ENCODE peak calls at places on chromosome 3, in six cellular contexts. H is endothelial cell; R is SHP77; M is HT1080; S is A172; E is naive thymus-derived CD8-positive, alpha-beta T cell. K is an unnamed sample.

GRCh38 chr3:67783281-67784250 is 129.2 kb upstream of the SUCLG2 start:
- DNase-seq in R (no peak), M (no peak), S (no peak), H (no peak), E (no peak), K (no peak)

GRCh38 chr3:127304121-127304744 is 16.4 kb upstream of the PRR20G start:
- DNase-seq in H (no peak), M (no peak), E (no peak), S (peak; percentile 24), R (peak; percentile 80), K (no peak)

GRCh38 chr3:160576621-160577020 is 11.2 kb upstream of the KPNA4 start:
- DNase-seq in E (no peak), H (no peak), R (no peak), M (no peak), S (no peak), K (no peak)

GRCh38 chr3:123818324-123818920 is 65.7 kb downstream of the MYLK start:
- DNase-seq in H (no peak), S (peak; percentile 51), M (peak; percentile 74), R (no peak), E (no peak), K (no peak)

GRCh38 chr3:124610130-124610529 is 120.1 kb upstream of the UMPS start:
- DNase-seq in H (no peak), E (no peak), M (no peak), R (no peak), S (no peak), K (no peak)

GRCh38 chr3:14503033-14503705 is 37.0 kb downstream of the GRIP2 start:
- DNase-seq in E (no peak), M (no peak), S (no peak), R (no peak), H (no peak), K (no peak)

GRCh38 chr3:78728406-78729145 is 1039.2 kb downstream of the ROBO1 start:
- DNase-seq in E (no peak), M (no peak), R (peak; percentile 93), H (no peak), S (no peak), K (no peak)

GRCh38 chr3:144031938-144032337 is 60.3 kb downstream of the DIPK2A start:
- DNase-seq in H (no peak), S (no peak), M (no peak), R (no peak), E (no peak), K (no peak)

K was measured in vagina.